ENCODE peak calls at places on chromosomes 3 and 15, in five cellular contexts. M is stimulated activated CD8-positive, alpha-beta memory T cell treated with anti-CD3 and anti-CD28 coated beads, Interleukin-7, amount 100 ng/mL, for 24 hours; R is Calu3; W is OCI-LY7; F is HFFc6. S is an unnamed sample.
A peak's percentile ranks its signal among the peaks of the same experiment; 100 is the strongest.

GRCh38 chr15:78840661-78841060 is 29.4 kb upstream of the ADAMTS7 start:
- DNase-seq in M (no peak), R (no peak), W (peak; percentile 51), F (peak; percentile 8), S (no peak)

GRCh38 chr15:38226867-38227266 is 25.8 kb upstream of the SPRED1 start:
- DNase-seq in M (no peak), R (peak; percentile 65), W (no peak), F (peak; percentile 73), S (no peak)

GRCh38 chr15:81002004-81002253 is 1.2 kb downstream of the TLNRD1 start:
- DNase-seq in M (no peak), R (no peak), W (no peak), F (no peak), S (no peak)

GRCh38 chr15:64622410-64623260 is 152.8 kb downstream of the RBPMS2 start:
- DNase-seq in M (peak; percentile 8), R (no peak), W (no peak), F (no peak), S (no peak)

GRCh38 chr3:185717121-185717520 is 107.7 kb downstream of the IGF2BP2 start:
- DNase-seq in M (no peak), R (no peak), W (no peak), F (peak; percentile 68), S (no peak)

GRCh38 chr3:35723480-35724097 is 84.3 kb downstream of the ARPP21 start:
- DNase-seq in M (no peak), R (no peak), W (no peak), F (no peak), S (no peak)

GRCh38 chr15:86483936-86484335 is 404.3 kb downstream of the AGBL1 start:
- DNase-seq in M (no peak), R (no peak), W (peak; percentile 14), F (no peak), S (no peak)

GRCh38 chr3:114874447-114874846 is 272.6 kb downstream of the ZBTB20 start:
- DNase-seq in M (no peak), R (no peak), W (no peak), F (no peak), S (no peak)

GRCh38 chr3:108623504-108623903 is 34.0 kb downstream of the DZIP3 start:
- DNase-seq in M (no peak), R (no peak), W (no peak), F (no peak), S (no peak)

GRCh38 chr15:81327526-81327925 is 3.6 kb upstream of the STARD5 start:
- DNase-seq in M (no peak), R (no peak), W (no peak), F (peak; percentile 83), S (no peak)